ENCODE peak calls at places on chromosome 7, in seven cellular contexts. E is GM13977; I is foreskin fibroblast; D is mucosa of descending colon; O is B cell; Z is activated CD4-positive, CD25-positive, alpha-beta regulatory T cell; A is activated gamma-delta T cell treated with Interleukin-2 at 50 U/mL for 16 hours. W is an unnamed sample.

GRCh38 chr7:106518986-106519385 is 142.0 kb downstream of the CCDC71L start:
- DNase-seq in Z (no peak), E (no peak), A (no peak), D (no peak), O (no peak), I (no peak), W (no peak)

GRCh38 chr7:66330961-66331360 is 125.8 kb downstream of the TPST1 start:
- DNase-seq in D (no peak), O (no peak), E (no peak), I (no peak), Z (no peak), A (no peak), W (no peak)

GRCh38 chr7:78018541-78019456 is 220.2 kb downstream of the PHTF2 start:
- DNase-seq in Z (no peak), A (no peak), E (no peak), I (peak), D (peak), O (peak), W (peak)

GRCh38 chr7:1541431-1542162 is 11.1 kb downstream of the MAFK start:
- DNase-seq in Z (no peak), E (no peak), O (peak), A (no peak), D (peak), I (no peak), W (no peak)

GRCh38 chr7:124840435-124840834 is 74.8 kb upstream of the GPR37 start:
- DNase-seq in D (no peak), A (no peak), E (no peak), Z (no peak), O (no peak), I (no peak), W (no peak)

GRCh38 chr7:155618708-155619633 is 25.5 kb upstream of the RBM33 start:
- DNase-seq in D (peak), E (no peak), I (peak), A (no peak), Z (no peak), O (no peak), W (no peak)

GRCh38 chr7:4131043-4131442 is 551.1 kb upstream of the FOXK1 start:
- DNase-seq in O (no peak), A (no peak), Z (no peak), D (no peak), I (no peak), E (no peak), W (no peak)

GRCh38 chr7:11846311-11846710 is 14.3 kb upstream of the THSD7A start:
- DNase-seq in I (no peak), D (no peak), O (no peak), Z (no peak), E (no peak), A (no peak), W (no peak)

GRCh38 chr7:121793716-121794115 is 79.2 kb upstream of the PTPRZ1 start:
- DNase-seq in Z (no peak), D (no peak), E (no peak), O (no peak), I (no peak), A (no peak), W (no peak)

GRCh38 chr7:18798018-18798906 is 302.7 kb downstream of the HDAC9 start:
- DNase-seq in A (no peak), I (no peak), E (no peak), D (no peak), Z (no peak), O (no peak), W (no peak)